ENCODE peak calls at places on chromosome 4, in seven cellular contexts. One of them, this sample, is unnamed.

GRCh38 chr4:23382880-23383279 is 507.0 kb downstream of the PPARGC1A start:
- DNase-seq in MM.1S: no peak
- DNase-seq in HCT116: no peak
- DNase-seq in hepatocyte: no peak
- DNase-seq in SK-N-SH: no peak
- DNase-seq in OCI-LY7: no peak
- DNase-seq in GM23338: no peak
- DNase-seq in this sample: peak; percentile 23

GRCh38 chr4:498328-498919 is 532 bp downstream of the ZNF721 start:
- DNase-seq in MM.1S: no peak
- DNase-seq in OCI-LY7: no peak
- DNase-seq in SK-N-SH: no peak
- DNase-seq in GM23338: no peak
- DNase-seq in HCT116: no peak
- DNase-seq in hepatocyte: no peak
- DNase-seq in this sample: no peak

GRCh38 chr4:184416913-184417734 is 57.2 kb downstream of the IRF2 start:
- DNase-seq in SK-N-SH: no peak
- DNase-seq in OCI-LY7: peak; percentile 59
- DNase-seq in GM23338: no peak
- DNase-seq in MM.1S: peak; percentile 87
- DNase-seq in HCT116: no peak
- DNase-seq in hepatocyte: no peak
- DNase-seq in this sample: no peak

GRCh38 chr4:15587649-15588048 is 67.5 kb downstream of the FBXL5 start:
- DNase-seq in GM23338: no peak
- DNase-seq in SK-N-SH: no peak
- DNase-seq in hepatocyte: peak; percentile 12
- DNase-seq in OCI-LY7: no peak
- DNase-seq in HCT116: no peak
- DNase-seq in MM.1S: no peak
- DNase-seq in this sample: no peak

GRCh38 chr4:40310225-40310624 is 24.9 kb upstream of the CHRNA9 start:
- DNase-seq in MM.1S: peak; percentile 3
- DNase-seq in OCI-LY7: no peak
- DNase-seq in GM23338: no peak
- DNase-seq in hepatocyte: no peak
- DNase-seq in SK-N-SH: no peak
- DNase-seq in HCT116: no peak
- DNase-seq in this sample: no peak

GRCh38 chr4:122259849-122260248 is 107.7 kb downstream of the BLTP1 start:
- DNase-seq in OCI-LY7: no peak
- DNase-seq in HCT116: no peak
- DNase-seq in hepatocyte: no peak
- DNase-seq in GM23338: no peak
- DNase-seq in SK-N-SH: no peak
- DNase-seq in MM.1S: no peak
- DNase-seq in this sample: peak; percentile 45

GRCh38 chr4:41234424-41234823 is 20.1 kb upstream of the APBB2 start:
- DNase-seq in hepatocyte: no peak
- DNase-seq in GM23338: no peak
- DNase-seq in OCI-LY7: no peak
- DNase-seq in HCT116: no peak
- DNase-seq in SK-N-SH: no peak
- DNase-seq in MM.1S: no peak
- DNase-seq in this sample: no peak

GRCh38 chr4:105135746-105136145 is 10.9 kb upstream of the TET2 start:
- DNase-seq in SK-N-SH: no peak
- DNase-seq in hepatocyte: no peak
- DNase-seq in GM23338: peak; percentile 25
- DNase-seq in OCI-LY7: no peak
- DNase-seq in MM.1S: no peak
- DNase-seq in HCT116: no peak
- DNase-seq in this sample: no peak

GRCh38 chr4:186192068-186192751 is 843 bp downstream of the CYP4V2 start:
- DNase-seq in MM.1S: peak; percentile 15
- DNase-seq in OCI-LY7: peak; percentile 49
- DNase-seq in hepatocyte: peak; percentile 37
- DNase-seq in SK-N-SH: no peak
- DNase-seq in GM23338: peak; percentile 73
- DNase-seq in HCT116: no peak
- DNase-seq in this sample: peak; percentile 6

GRCh38 chr4:37528161-37528560 is 158.0 kb downstream of the RELL1 start:
- DNase-seq in HCT116: no peak
- DNase-seq in hepatocyte: peak; percentile 58
- DNase-seq in OCI-LY7: no peak
- DNase-seq in GM23338: peak; percentile 19
- DNase-seq in MM.1S: no peak
- DNase-seq in SK-N-SH: no peak
- DNase-seq in this sample: peak; percentile 76

GRCh38 chr4:54959656-54960055 is 165.7 kb downstream of the KDR start:
- DNase-seq in hepatocyte: no peak
- DNase-seq in HCT116: no peak
- DNase-seq in OCI-LY7: no peak
- DNase-seq in SK-N-SH: no peak
- DNase-seq in GM23338: no peak
- DNase-seq in MM.1S: no peak
- DNase-seq in this sample: no peak

GRCh38 chr4:151784676-151785075 is 23.9 kb upstream of the GATB start:
- DNase-seq in hepatocyte: no peak
- DNase-seq in OCI-LY7: no peak
- DNase-seq in MM.1S: no peak
- DNase-seq in GM23338: no peak
- DNase-seq in HCT116: no peak
- DNase-seq in SK-N-SH: no peak
- DNase-seq in this sample: no peak

GRCh38 chr4:40452490-40452813 is 117.3 kb downstream of the CHRNA9 start:
- DNase-seq in OCI-LY7: no peak
- DNase-seq in hepatocyte: no peak
- DNase-seq in GM23338: no peak
- DNase-seq in MM.1S: no peak
- DNase-seq in SK-N-SH: no peak
- DNase-seq in HCT116: no peak
- DNase-seq in this sample: no peak

GRCh38 chr4:17111436-17111835 is 213.0 kb upstream of the LDB2 start:
- DNase-seq in hepatocyte: no peak
- DNase-seq in MM.1S: no peak
- DNase-seq in SK-N-SH: no peak
- DNase-seq in OCI-LY7: no peak
- DNase-seq in HCT116: no peak
- DNase-seq in GM23338: no peak
- DNase-seq in this sample: no peak

GRCh38 chr4:161404346-161405110 is 759.3 kb downstream of the FSTL5 start:
- DNase-seq in hepatocyte: no peak
- DNase-seq in SK-N-SH: no peak
- DNase-seq in MM.1S: no peak
- DNase-seq in HCT116: no peak
- DNase-seq in OCI-LY7: no peak
- DNase-seq in GM23338: no peak
- DNase-seq in this sample: peak; percentile 37

GRCh38 chr4:183392377-183392776 is 52.1 kb upstream of the CDKN2AIP start:
- DNase-seq in OCI-LY7: no peak
- DNase-seq in hepatocyte: no peak
- DNase-seq in GM23338: no peak
- DNase-seq in HCT116: no peak
- DNase-seq in SK-N-SH: no peak
- DNase-seq in MM.1S: no peak
- DNase-seq in this sample: no peak

GRCh38 chr4:168712316-168712855 is 215.5 kb downstream of the PALLD start:
- DNase-seq in hepatocyte: no peak
- DNase-seq in OCI-LY7: no peak
- DNase-seq in GM23338: no peak
- DNase-seq in MM.1S: no peak
- DNase-seq in SK-N-SH: no peak
- DNase-seq in HCT116: no peak
- DNase-seq in this sample: no peak

GRCh38 chr4:101527186-101527585 is 179.9 kb upstream of the PPP3CA start:
- DNase-seq in GM23338: no peak
- DNase-seq in OCI-LY7: no peak
- DNase-seq in HCT116: no peak
- DNase-seq in hepatocyte: no peak
- DNase-seq in MM.1S: peak; percentile 71
- DNase-seq in SK-N-SH: no peak
- DNase-seq in this sample: no peak

GRCh38 chr4:164613761-164614277 is 140.1 kb upstream of the SMIM31 start:
- DNase-seq in hepatocyte: peak; percentile 26
- DNase-seq in GM23338: no peak
- DNase-seq in OCI-LY7: no peak
- DNase-seq in HCT116: no peak
- DNase-seq in MM.1S: no peak
- DNase-seq in SK-N-SH: no peak
- DNase-seq in this sample: no peak

DNA sequence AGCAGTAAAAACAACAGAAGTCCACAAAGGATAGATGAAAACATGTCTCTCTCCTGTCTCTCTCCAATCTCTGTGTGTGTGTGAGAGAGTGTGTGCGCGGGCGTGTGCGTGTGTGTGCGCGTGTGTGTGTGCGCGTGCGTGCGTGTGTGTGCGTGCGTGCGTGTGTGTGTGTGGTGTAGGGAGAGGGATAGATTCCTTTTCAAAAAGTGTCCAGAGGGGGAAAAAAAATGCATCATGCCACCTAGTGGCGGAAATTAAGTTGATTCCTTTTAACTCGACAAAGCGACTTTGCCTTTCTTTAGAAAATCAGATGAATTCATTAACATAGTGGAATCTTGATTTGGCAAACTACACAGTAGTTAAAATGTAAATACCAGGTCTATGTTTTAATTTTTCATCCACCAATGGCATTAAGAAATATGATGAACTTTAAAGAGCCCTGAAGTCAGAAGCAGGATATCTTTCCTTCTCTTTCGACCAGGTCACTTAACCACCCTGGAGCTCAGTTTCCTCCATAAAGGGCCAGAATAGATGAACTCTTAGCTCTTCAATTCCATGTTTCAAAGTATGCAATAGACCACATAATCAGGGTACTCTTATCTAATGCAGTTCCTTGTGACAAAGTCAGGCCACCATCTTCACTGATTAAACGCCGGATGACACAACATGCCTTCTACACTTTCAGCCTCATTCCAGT is 162.9 kb downstream of the FBXO8 start:
- DNase-seq in OCI-LY7: peak; percentile 50
- DNase-seq in SK-N-SH: peak; percentile 69
- DNase-seq in GM23338: peak; percentile 75
- DNase-seq in MM.1S: peak; percentile 61
- DNase-seq in hepatocyte: peak; percentile 72
- DNase-seq in HCT116: peak; percentile 66
- DNase-seq in this sample: peak; percentile 65
- TF ChIP-seq EZH2phosphoT487 in OCI-LY7: no peak
- TF ChIP-seq EZH2phosphoT487 in SK-N-SH: no peak
- TF ChIP-seq EZH2phosphoT487 in GM23338: no peak
- TF ChIP-seq EZH2phosphoT487 in MM.1S: no peak
- TF ChIP-seq EZH2phosphoT487 in hepatocyte: no peak
- TF ChIP-seq EZH2phosphoT487 in HCT116: no peak
- TF ChIP-seq EZH2phosphoT487 in this sample: no peak

GRCh38 chr4:137543650-137544049 is 11.4 kb upstream of the PCDH18 start:
- DNase-seq in SK-N-SH: no peak
- DNase-seq in GM23338: no peak
- DNase-seq in hepatocyte: no peak
- DNase-seq in OCI-LY7: no peak
- DNase-seq in MM.1S: no peak
- DNase-seq in HCT116: no peak
- DNase-seq in this sample: no peak

GRCh38 chr4:137541866-137542648 is 9.8 kb upstream of the PCDH18 start:
- DNase-seq in MM.1S: no peak
- DNase-seq in OCI-LY7: no peak
- DNase-seq in HCT116: no peak
- DNase-seq in hepatocyte: no peak
- DNase-seq in SK-N-SH: no peak
- DNase-seq in GM23338: no peak
- DNase-seq in this sample: no peak

GRCh38 chr4:137543198-137543597 is 10.9 kb upstream of the PCDH18 start:
- DNase-seq in MM.1S: no peak
- DNase-seq in GM23338: peak; percentile 87
- DNase-seq in SK-N-SH: no peak
- DNase-seq in HCT116: no peak
- DNase-seq in OCI-LY7: no peak
- DNase-seq in hepatocyte: no peak
- DNase-seq in this sample: no peak

GRCh38 chr4:137541181-137541580 is 8.9 kb upstream of the PCDH18 start:
- DNase-seq in OCI-LY7: no peak
- DNase-seq in MM.1S: no peak
- DNase-seq in hepatocyte: no peak
- DNase-seq in GM23338: no peak
- DNase-seq in SK-N-SH: no peak
- DNase-seq in HCT116: no peak
- DNase-seq in this sample: no peak

GRCh38 chr4:137545461-137545861 is 13.2 kb upstream of the PCDH18 start:
- DNase-seq in GM23338: peak; percentile 40
- DNase-seq in OCI-LY7: no peak
- DNase-seq in hepatocyte: peak; percentile 32
- DNase-seq in SK-N-SH: no peak
- DNase-seq in HCT116: no peak
- DNase-seq in MM.1S: no peak
- DNase-seq in this sample: no peak
- TF ChIP-seq CTCF in GM23338: no peak
- TF ChIP-seq CTCF in OCI-LY7: no peak
- TF ChIP-seq CTCF in hepatocyte: no peak
- TF ChIP-seq CTCF in SK-N-SH: no peak
- TF ChIP-seq CTCF in HCT116: no peak
- TF ChIP-seq CTCF in MM.1S: no peak
- TF ChIP-seq CTCF in this sample: no peak

GRCh38 chr4:108068422-108068821 is 78.7 kb downstream of the HADH start:
- DNase-seq in SK-N-SH: no peak
- DNase-seq in MM.1S: peak; percentile 66
- DNase-seq in GM23338: no peak
- DNase-seq in OCI-LY7: no peak
- DNase-seq in HCT116: no peak
- DNase-seq in hepatocyte: no peak
- DNase-seq in this sample: no peak
- TF ChIP-seq EZH2phosphoT487 in SK-N-SH: no peak
- TF ChIP-seq EZH2phosphoT487 in MM.1S: no peak
- TF ChIP-seq EZH2phosphoT487 in GM23338: no peak
- TF ChIP-seq EZH2phosphoT487 in OCI-LY7: no peak
- TF ChIP-seq EZH2phosphoT487 in HCT116: no peak
- TF ChIP-seq EZH2phosphoT487 in hepatocyte: no peak
- TF ChIP-seq EZH2phosphoT487 in this sample: no peak

GRCh38 chr4:26238426-26238781 is 82.4 kb upstream of the RBPJ start:
- DNase-seq in GM23338: no peak
- DNase-seq in SK-N-SH: no peak
- DNase-seq in MM.1S: no peak
- DNase-seq in HCT116: no peak
- DNase-seq in hepatocyte: peak; percentile 78
- DNase-seq in OCI-LY7: no peak
- DNase-seq in this sample: peak; percentile 78

GRCh38 chr4:26233350-26233749 is 87.5 kb upstream of the RBPJ start:
- DNase-seq in MM.1S: no peak
- DNase-seq in HCT116: no peak
- DNase-seq in GM23338: no peak
- DNase-seq in SK-N-SH: no peak
- DNase-seq in hepatocyte: no peak
- DNase-seq in OCI-LY7: no peak
- DNase-seq in this sample: peak; percentile 20

GRCh38 chr4:26237916-26238315 is 82.9 kb upstream of the RBPJ start:
- DNase-seq in MM.1S: no peak
- DNase-seq in SK-N-SH: no peak
- DNase-seq in hepatocyte: no peak
- DNase-seq in HCT116: no peak
- DNase-seq in OCI-LY7: no peak
- DNase-seq in GM23338: no peak
- DNase-seq in this sample: peak; percentile 60

GRCh38 chr4:26238782-26239647 is 81.8 kb upstream of the RBPJ start:
- DNase-seq in HCT116: no peak
- DNase-seq in GM23338: peak; percentile 36
- DNase-seq in MM.1S: no peak
- DNase-seq in OCI-LY7: no peak
- DNase-seq in hepatocyte: peak; percentile 37
- DNase-seq in SK-N-SH: no peak
- DNase-seq in this sample: peak; percentile 70

GRCh38 chr4:26235500-26235899 is 85.3 kb upstream of the RBPJ start:
- DNase-seq in hepatocyte: peak; percentile 54
- DNase-seq in GM23338: no peak
- DNase-seq in HCT116: no peak
- DNase-seq in SK-N-SH: no peak
- DNase-seq in MM.1S: no peak
- DNase-seq in OCI-LY7: no peak
- DNase-seq in this sample: peak; percentile 72
- TF ChIP-seq CTCF in hepatocyte: peak; percentile 18
- TF ChIP-seq CTCF in GM23338: no peak
- TF ChIP-seq CTCF in HCT116: no peak
- TF ChIP-seq CTCF in SK-N-SH: no peak
- TF ChIP-seq CTCF in MM.1S: no peak
- TF ChIP-seq CTCF in OCI-LY7: no peak
- TF ChIP-seq CTCF in this sample: peak; percentile 22

This sample was measured in PC-3.